ENCODE peak calls at places on chromosomes 13 and 19, in eight cellular contexts. Z, U, T, R, B, A, H and L are unnamed samples.
A peak's percentile ranks its signal among the peaks of the same experiment; 100 is the strongest.

GRCh38 chr19:12946092-12946845 is 607 bp downstream of the RAD23A start:
- DNase-seq in H (peak; percentile 84), U (no peak), T (peak; percentile 81), Z (peak; percentile 38), A (peak; percentile 33), B (peak; percentile 88), R (peak; percentile 84), L (peak; percentile 75)

GRCh38 chr19:15672580-15673175 is at the start of gene CYP4F12:
- DNase-seq in R (peak; percentile 39), B (peak; percentile 9), H (peak; percentile 90), A (no peak), T (peak; percentile 40), Z (no peak), U (no peak), L (peak; percentile 81)

GRCh38 chr13:111115051-111115840 is at the start of gene ARHGEF7:
- DNase-seq in U (no peak), Z (peak; percentile 46), T (peak; percentile 18), B (no peak), R (peak; percentile 4), H (peak; percentile 61), A (no peak), L (peak; percentile 15)

GRCh38 chr19:6233051-6233826 is 46.5 kb downstream of the MLLT1 start:
- DNase-seq in A (no peak), R (no peak), U (no peak), Z (no peak), T (no peak), H (peak; percentile 85), B (peak; percentile 44), L (peak; percentile 59)

GRCh38 chr19:57587529-57587928 is 3.6 kb downstream of the ZIK1 start:
- DNase-seq in A (no peak), Z (no peak), R (peak; percentile 60), T (no peak), B (peak; percentile 84), H (no peak), U (no peak), L (no peak)

GRCh38 chr19:49073514-49074378 is 1.2 kb upstream of the KCNA7 start:
- DNase-seq in Z (no peak), B (no peak), A (no peak), R (peak; percentile 39), T (peak; percentile 73), H (no peak), U (no peak), L (no peak)

GRCh38 chr13:25977216-25977615 is 74.6 kb downstream of the SHISA2 start:
- DNase-seq in A (no peak), T (no peak), B (no peak), Z (peak; percentile 86), U (no peak), R (peak; percentile 60), H (no peak), L (no peak)

GRCh38 chr19:737591-738093 is 13.3 kb upstream of the MISP start:
- DNase-seq in T (peak; percentile 89), B (peak; percentile 12), U (peak; percentile 38), A (peak; percentile 56), Z (peak; percentile 14), R (peak; percentile 27), H (peak; percentile 64), L (no peak)

GRCh38 chr13:46721054-46721453 is 75.9 kb downstream of the ESD start:
- DNase-seq in A (peak; percentile 28), B (peak; percentile 57), H (peak; percentile 36), Z (peak; percentile 14), T (peak; percentile 53), R (peak; percentile 47), U (peak; percentile 49), L (peak; percentile 34)

GRCh38 chr19:18833141-18833476 is 1.4 kb downstream of the UPF1 start:
- DNase-seq in R (peak; percentile 13), A (no peak), H (no peak), T (no peak), B (no peak), Z (no peak), U (no peak), L (no peak)

GRCh38 chr13:113350065-113350937 is 13.6 kb downstream of the GRTP1 start:
- DNase-seq in U (no peak), Z (no peak), A (no peak), T (no peak), R (peak; percentile 58), B (no peak), H (no peak), L (peak; percentile 10)